ENCODE peak calls at places on chromosomes 3 and 15, in eight cellular contexts. One of them, this sample, is unnamed.
A peak's percentile ranks its signal among the peaks of the same experiment; 100 is the strongest.

GRCh38 chr3:55923207-55923606 is 436.1 kb upstream of the WNT5A start:
- DNase-seq in HepG2: no peak
- DNase-seq in HCT116: no peak
- DNase-seq in H1: no peak
- DNase-seq in K562: no peak
- DNase-seq in endothelial cell of umbilical vein: no peak
- DNase-seq in GM12878: no peak
- DNase-seq in SK-N-MC: no peak
- DNase-seq in this sample: no peak

GRCh38 chr3:41580274-41580959 is 381.1 kb downstream of the CTNNB1 start:
- DNase-seq in HepG2: no peak
- DNase-seq in HCT116: no peak
- DNase-seq in H1: no peak
- DNase-seq in K562: no peak
- DNase-seq in endothelial cell of umbilical vein: no peak
- DNase-seq in GM12878: no peak
- DNase-seq in SK-N-MC: no peak
- DNase-seq in this sample: peak; percentile 21

GRCh38 chr15:41928637-41929620 is 35.1 kb upstream of the SPTBN5 start:
- DNase-seq in HepG2: no peak
- DNase-seq in HCT116: no peak
- DNase-seq in H1: no peak
- DNase-seq in K562: no peak
- DNase-seq in endothelial cell of umbilical vein: no peak
- DNase-seq in GM12878: peak; percentile 88
- DNase-seq in SK-N-MC: no peak
- DNase-seq in this sample: no peak

GRCh38 chr3:52568066-52568465 is 31.7 kb downstream of the UQCC5 start:
- DNase-seq in HepG2: no peak
- DNase-seq in HCT116: no peak
- DNase-seq in H1: no peak
- DNase-seq in K562: no peak
- DNase-seq in endothelial cell of umbilical vein: no peak
- DNase-seq in GM12878: no peak
- DNase-seq in SK-N-MC: no peak
- DNase-seq in this sample: no peak

GRCh38 chr3:4568831-4569230 is 75.7 kb downstream of the ITPR1 start:
- DNase-seq in HepG2: no peak
- DNase-seq in HCT116: no peak
- DNase-seq in H1: no peak
- DNase-seq in K562: no peak
- DNase-seq in endothelial cell of umbilical vein: no peak
- DNase-seq in GM12878: no peak
- DNase-seq in SK-N-MC: no peak
- DNase-seq in this sample: peak; percentile 57

GRCh38 chr3:159273608-159274007 is 471.8 kb downstream of the MFSD1 start:
- DNase-seq in HepG2: peak; percentile 6
- DNase-seq in HCT116: no peak
- DNase-seq in H1: peak; percentile 69
- DNase-seq in K562: no peak
- DNase-seq in endothelial cell of umbilical vein: peak; percentile 57
- DNase-seq in GM12878: no peak
- DNase-seq in SK-N-MC: no peak
- DNase-seq in this sample: peak; percentile 84

GRCh38 chr15:56939257-56939656 is 20.8 kb downstream of the TCF12 start:
- DNase-seq in HepG2: no peak
- DNase-seq in HCT116: no peak
- DNase-seq in H1: no peak
- DNase-seq in K562: no peak
- DNase-seq in endothelial cell of umbilical vein: no peak
- DNase-seq in GM12878: no peak
- DNase-seq in SK-N-MC: no peak
- DNase-seq in this sample: no peak

GRCh38 chr15:68638953-68639500 is 60.2 kb downstream of the CORO2B start:
- DNase-seq in HepG2: no peak
- DNase-seq in HCT116: no peak
- DNase-seq in H1: no peak
- DNase-seq in K562: no peak
- DNase-seq in endothelial cell of umbilical vein: no peak
- DNase-seq in GM12878: no peak
- DNase-seq in SK-N-MC: no peak
- DNase-seq in this sample: no peak

GRCh38 chr15:73598540-73599195 is 34.5 kb downstream of the NPTN start:
- DNase-seq in HepG2: no peak
- DNase-seq in HCT116: no peak
- DNase-seq in H1: no peak
- DNase-seq in K562: no peak
- DNase-seq in endothelial cell of umbilical vein: no peak
- DNase-seq in GM12878: no peak
- DNase-seq in SK-N-MC: no peak
- DNase-seq in this sample: no peak

GRCh38 chr3:140292154-140292553 is 357.2 kb downstream of the CLSTN2 start:
- DNase-seq in HepG2: no peak
- DNase-seq in HCT116: no peak
- DNase-seq in H1: no peak
- DNase-seq in K562: no peak
- DNase-seq in endothelial cell of umbilical vein: no peak
- DNase-seq in GM12878: no peak
- DNase-seq in SK-N-MC: no peak
- DNase-seq in this sample: no peak

GRCh38 chr15:52071570-52071969 is 41.0 kb downstream of the BCL2L10 start:
- DNase-seq in HepG2: peak; percentile 52
- DNase-seq in HCT116: no peak
- DNase-seq in H1: no peak
- DNase-seq in K562: no peak
- DNase-seq in endothelial cell of umbilical vein: no peak
- DNase-seq in GM12878: no peak
- DNase-seq in SK-N-MC: no peak
- DNase-seq in this sample: no peak

GRCh38 chr15:39442898-39443297 is 138.0 kb upstream of the THBS1 start:
- DNase-seq in HepG2: no peak
- DNase-seq in HCT116: no peak
- DNase-seq in H1: no peak
- DNase-seq in K562: no peak
- DNase-seq in endothelial cell of umbilical vein: no peak
- DNase-seq in GM12878: no peak
- DNase-seq in SK-N-MC: no peak
- DNase-seq in this sample: no peak

GRCh38 chr15:41566121-41566885 is 7.3 kb downstream of the TYRO3 start:
- DNase-seq in HepG2: no peak
- DNase-seq in HCT116: no peak
- DNase-seq in H1: no peak
- DNase-seq in K562: peak; percentile 48
- DNase-seq in endothelial cell of umbilical vein: no peak
- DNase-seq in GM12878: no peak
- DNase-seq in SK-N-MC: no peak
- DNase-seq in this sample: no peak

GRCh38 chr3:45842851-45843625 is 1.1 kb upstream of the LZTFL1 start:
- DNase-seq in HepG2: no peak
- DNase-seq in HCT116: no peak
- DNase-seq in H1: no peak
- DNase-seq in K562: no peak
- DNase-seq in endothelial cell of umbilical vein: no peak
- DNase-seq in GM12878: no peak
- DNase-seq in SK-N-MC: no peak
- DNase-seq in this sample: no peak

DNA sequence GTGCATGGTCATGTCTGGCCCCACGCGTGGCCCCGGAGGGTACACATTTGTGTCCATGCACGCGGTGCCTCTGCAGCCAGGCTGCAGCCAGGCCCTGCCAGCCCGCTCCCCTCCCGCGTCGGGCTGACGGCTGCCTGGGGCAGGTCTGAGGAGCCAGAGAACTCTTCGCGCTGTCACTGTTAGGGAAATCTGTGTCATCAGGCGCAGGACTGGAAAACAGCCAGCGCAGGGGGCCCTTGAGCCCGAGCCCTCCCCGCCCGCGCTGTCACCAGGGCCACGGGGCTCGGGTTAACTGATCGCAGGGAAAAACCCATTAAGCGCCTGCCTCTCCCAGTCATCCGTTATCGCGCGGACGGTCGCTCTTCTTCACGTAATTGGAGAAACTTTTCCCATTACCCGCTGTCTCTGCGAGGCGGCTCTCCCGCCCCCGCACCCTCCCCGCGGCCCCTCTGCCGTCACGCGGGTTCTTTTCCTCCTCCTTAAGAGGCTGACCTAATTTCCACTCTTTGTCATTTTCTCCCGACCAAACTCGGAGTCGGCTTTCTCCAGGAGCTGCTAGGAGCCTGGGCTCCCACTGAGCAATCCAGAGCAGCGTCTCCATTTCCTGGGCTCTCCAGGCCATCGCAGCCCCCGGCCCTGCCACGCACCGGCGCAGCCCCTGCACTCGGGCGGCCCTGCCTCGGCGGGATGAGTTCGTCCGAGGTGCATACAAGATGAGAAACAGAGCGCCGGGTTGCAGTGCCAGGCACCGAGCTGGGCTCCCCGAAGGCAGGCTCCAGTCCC is 57.5 kb upstream of the PRR23E start:
- DNase-seq in HepG2: no peak
- DNase-seq in HCT116: no peak
- DNase-seq in H1: no peak
- DNase-seq in K562: peak; percentile 11
- DNase-seq in endothelial cell of umbilical vein: no peak
- DNase-seq in GM12878: no peak
- DNase-seq in SK-N-MC: no peak
- DNase-seq in this sample: peak; percentile 58
- TF ChIP-seq EZH2 in HepG2: no peak
- TF ChIP-seq EZH2 in HCT116: no peak
- TF ChIP-seq EZH2 in H1: peak; percentile 59
- TF ChIP-seq EZH2 in K562: no peak
- TF ChIP-seq EZH2 in endothelial cell of umbilical vein: peak; percentile 76
- TF ChIP-seq EZH2 in GM12878: no peak
- TF ChIP-seq EZH2 in SK-N-MC: no peak
- TF ChIP-seq EZH2 in this sample: no peak

GRCh38 chr3:111509308-111509707 is 32.7 kb upstream of the CD96 start:
- DNase-seq in HepG2: no peak
- DNase-seq in HCT116: no peak
- DNase-seq in H1: no peak
- DNase-seq in K562: no peak
- DNase-seq in endothelial cell of umbilical vein: no peak
- DNase-seq in GM12878: no peak
- DNase-seq in SK-N-MC: no peak
- DNase-seq in this sample: peak; percentile 20
- TF ChIP-seq POLR2AphosphoS5 in HepG2: no peak
- TF ChIP-seq POLR2AphosphoS5 in HCT116: no peak
- TF ChIP-seq POLR2AphosphoS5 in H1: no peak
- TF ChIP-seq POLR2AphosphoS5 in K562: no peak
- TF ChIP-seq POLR2AphosphoS5 in endothelial cell of umbilical vein: no peak
- TF ChIP-seq POLR2AphosphoS5 in GM12878: no peak
- TF ChIP-seq POLR2AphosphoS5 in SK-N-MC: no peak
- TF ChIP-seq POLR2AphosphoS5 in this sample: no peak

DNA sequence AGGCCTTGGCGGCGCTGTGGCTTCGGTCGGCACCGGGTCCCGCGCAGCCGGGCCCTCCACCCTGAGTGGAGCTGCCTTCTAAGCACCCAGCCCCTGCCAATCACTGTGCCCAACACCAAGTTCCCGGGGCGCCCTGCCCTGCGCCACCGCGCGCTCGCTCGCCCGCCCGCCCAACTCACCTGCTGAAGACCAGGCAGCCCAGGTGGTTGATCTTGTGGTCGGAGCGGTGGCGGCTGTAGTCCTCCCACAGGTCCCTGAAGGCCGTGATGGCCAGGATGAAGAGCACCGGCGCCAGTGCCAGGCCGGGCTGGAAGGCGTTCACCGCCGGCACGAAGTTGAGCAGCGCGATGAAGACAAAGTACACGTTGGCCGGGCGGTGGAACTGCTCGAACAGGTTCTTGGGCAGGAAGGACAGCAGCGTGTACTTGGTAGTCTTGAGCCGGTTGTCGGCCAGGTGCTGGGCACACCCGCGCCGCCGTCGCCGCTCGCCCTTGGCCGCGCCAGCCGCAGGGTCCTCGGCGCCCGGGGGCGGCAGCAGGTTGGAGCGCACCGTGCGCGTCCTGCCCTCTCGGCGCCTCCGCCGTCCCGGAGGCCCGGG is 559 bp downstream of the ATP10A start:
- DNase-seq in HepG2: no peak
- DNase-seq in HCT116: no peak
- DNase-seq in H1: peak; percentile 68
- DNase-seq in K562: no peak
- DNase-seq in endothelial cell of umbilical vein: no peak
- DNase-seq in GM12878: no peak
- DNase-seq in SK-N-MC: no peak
- DNase-seq in this sample: peak; percentile 57
- TF ChIP-seq EZH2 in HepG2: no peak
- TF ChIP-seq EZH2 in HCT116: no peak
- TF ChIP-seq EZH2 in H1: peak; percentile 78
- TF ChIP-seq EZH2 in K562: no peak
- TF ChIP-seq EZH2 in endothelial cell of umbilical vein: no peak
- TF ChIP-seq EZH2 in GM12878: no peak
- TF ChIP-seq EZH2 in SK-N-MC: no peak
- TF ChIP-seq EZH2 in this sample: peak; percentile 63

GRCh38 chr3:147406255-147407023 is at the start of gene ZIC4:
- DNase-seq in HepG2: no peak
- DNase-seq in HCT116: no peak
- DNase-seq in H1: no peak
- DNase-seq in K562: no peak
- DNase-seq in endothelial cell of umbilical vein: no peak
- DNase-seq in GM12878: no peak
- DNase-seq in SK-N-MC: no peak
- DNase-seq in this sample: peak; percentile 18

GRCh38 chr3:147409143-147410121 is at the start of gene ZIC1:
- DNase-seq in HepG2: no peak
- DNase-seq in HCT116: no peak
- DNase-seq in H1: no peak
- DNase-seq in K562: no peak
- DNase-seq in endothelial cell of umbilical vein: no peak
- DNase-seq in GM12878: no peak
- DNase-seq in SK-N-MC: no peak
- DNase-seq in this sample: peak; percentile 85

GRCh38 chr3:147408180-147409105 is 722 bp upstream of the ZIC1 start:
- DNase-seq in HepG2: no peak
- DNase-seq in HCT116: no peak
- DNase-seq in H1: no peak
- DNase-seq in K562: no peak
- DNase-seq in endothelial cell of umbilical vein: no peak
- DNase-seq in GM12878: no peak
- DNase-seq in SK-N-MC: no peak
- DNase-seq in this sample: peak; percentile 84

GRCh38 chr3:147407107-147407494 is 758 bp upstream of the ZIC4 start:
- DNase-seq in HepG2: no peak
- DNase-seq in HCT116: no peak
- DNase-seq in H1: no peak
- DNase-seq in K562: no peak
- DNase-seq in endothelial cell of umbilical vein: no peak
- DNase-seq in GM12878: no peak
- DNase-seq in SK-N-MC: no peak
- DNase-seq in this sample: peak; percentile 59

DNA sequence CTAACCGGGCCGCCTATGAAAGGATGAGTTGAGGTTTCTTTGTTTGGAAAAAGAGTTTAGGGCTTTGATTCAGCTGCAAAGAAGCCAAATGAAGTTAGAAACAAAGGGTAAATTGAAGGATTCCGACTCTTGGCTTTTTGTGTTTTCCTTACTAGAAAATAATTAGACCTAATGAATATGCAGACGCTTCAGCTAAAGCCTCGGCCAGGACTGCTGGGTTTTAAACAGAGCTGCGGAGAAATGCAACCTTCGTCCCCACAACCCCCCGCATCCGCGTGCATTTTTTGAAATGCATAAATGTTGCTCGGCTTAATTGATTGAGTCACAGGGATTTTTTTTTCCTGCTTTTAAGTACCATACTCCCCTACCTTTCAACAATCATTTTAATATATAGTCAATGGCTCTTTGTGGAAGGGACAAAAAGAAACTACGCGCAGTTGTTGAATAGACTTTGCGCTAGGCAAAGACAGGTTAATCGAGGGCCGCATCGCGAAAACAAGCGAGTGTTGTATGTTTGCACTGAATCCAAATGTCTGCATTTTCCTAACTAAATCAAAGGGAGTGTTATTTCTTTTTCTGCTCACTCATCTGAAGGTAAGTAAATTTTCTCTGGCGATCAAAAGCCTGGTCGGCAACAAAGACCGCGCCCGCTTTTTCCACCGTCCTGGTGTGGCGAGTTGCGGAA is 1.3 kb upstream of the ZIC4 start:
- DNase-seq in HepG2: no peak
- DNase-seq in HCT116: no peak
- DNase-seq in H1: no peak
- DNase-seq in K562: no peak
- DNase-seq in endothelial cell of umbilical vein: no peak
- DNase-seq in GM12878: no peak
- DNase-seq in SK-N-MC: no peak
- DNase-seq in this sample: peak; percentile 59
- TF ChIP-seq POLR2AphosphoS5 in HepG2: no peak
- TF ChIP-seq POLR2AphosphoS5 in HCT116: no peak
- TF ChIP-seq POLR2AphosphoS5 in H1: no peak
- TF ChIP-seq POLR2AphosphoS5 in K562: no peak
- TF ChIP-seq POLR2AphosphoS5 in endothelial cell of umbilical vein: no peak
- TF ChIP-seq POLR2AphosphoS5 in GM12878: no peak
- TF ChIP-seq POLR2AphosphoS5 in SK-N-MC: no peak
- TF ChIP-seq POLR2AphosphoS5 in this sample: no peak

This sample was measured in GM23338.